ENCODE peak calls at places on chromosomes 16 and 17, in five cellular contexts. R, B, F, T and M are unnamed samples.
A peak's percentile ranks its signal among the peaks of the same experiment; 100 is the strongest.

GRCh38 chr16:57988929-57989328 is 11.5 kb downstream of the ZNF319 start:
- DNase-seq in R (no peak), B (peak; percentile 26), F (no peak), T (no peak), M (no peak)

GRCh38 chr17:49254066-49254465 is 23.5 kb upstream of the PHOSPHO1 start:
- DNase-seq in R (no peak), B (peak; percentile 62), F (no peak), T (no peak), M (no peak)

GRCh38 chr17:28471127-28471453 is 2.4 kb upstream of the SLC13A2 start:
- DNase-seq in R (no peak), B (no peak), F (no peak), T (no peak), M (peak; percentile 15)

GRCh38 chr17:82019208-82019727 is 3.4 kb downstream of the CENPX start:
- DNase-seq in R (no peak), B (no peak), F (no peak), T (no peak), M (no peak)

GRCh38 chr16:86611517-86611840 is 33.1 kb downstream of the FOXL1 start:
- DNase-seq in R (no peak), B (no peak), F (no peak), T (peak; percentile 97), M (no peak)

GRCh38 chr16:60681014-60681413 is 1355.2 kb downstream of the CDH8 start:
- DNase-seq in R (no peak), B (no peak), F (peak; percentile 1), T (no peak), M (no peak)

GRCh38 chr17:42016411-42016831 is 818 bp downstream of the DNAJC7 start:
- DNase-seq in R (no peak), B (no peak), F (no peak), T (peak; percentile 37), M (no peak)

GRCh38 chr17:30717290-30718098 is 107.0 kb downstream of the CRLF3 start:
- DNase-seq in R (no peak), B (peak; percentile 12), F (no peak), T (no peak), M (no peak)

GRCh38 chr17:21375757-21376584 is at the start of gene KCNJ12:
- DNase-seq in R (no peak), B (peak; percentile 57), F (no peak), T (no peak), M (no peak)

GRCh38 chr16:28063611-28064061 is at the start of gene GSG1L:
- DNase-seq in R (no peak), B (no peak), F (no peak), T (no peak), M (no peak)

GRCh38 chr16:84513111-84514065 is 8.9 kb upstream of the MEAK7 start:
- DNase-seq in R (no peak), B (no peak), F (no peak), T (peak; percentile 73), M (peak; percentile 85)

GRCh38 chr16:69706256-69706974 is 19.9 kb downstream of the NQO1 start:
- DNase-seq in R (no peak), B (no peak), F (no peak), T (no peak), M (no peak)

GRCh38 chr17:18961634-18962493 is 9.9 kb downstream of the SLC5A10 start:
- DNase-seq in R (no peak), B (no peak), F (no peak), T (peak; percentile 67), M (no peak)

DNA sequence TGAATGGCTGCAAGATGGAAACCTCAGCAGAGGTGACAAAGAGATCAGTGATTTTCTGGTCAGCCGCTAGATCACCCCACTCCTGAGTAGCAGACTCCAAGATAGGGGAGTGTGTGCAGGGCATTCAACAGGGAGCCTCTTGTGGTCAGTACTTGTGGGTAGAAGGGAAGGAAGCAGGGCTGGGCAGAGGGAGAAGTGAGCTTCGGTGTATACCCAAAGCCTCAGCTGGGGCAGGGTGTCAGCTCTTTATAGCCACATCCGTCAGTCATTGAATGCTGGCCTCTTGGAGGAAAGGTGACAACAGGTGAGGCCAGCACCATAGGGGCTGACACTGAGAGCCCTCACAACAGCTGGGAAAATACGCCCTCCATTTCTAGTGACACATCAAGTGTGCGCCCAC is 2.2 kb upstream of the SLC12A3 start:
- DNase-seq in R (no peak), B (no peak), F (no peak), T (no peak), M (no peak)
- H2AK5ac ChIP-seq in R (no peak overlapping the region), B (no peak overlapping the region), F (peak overlapping the region; percentile 49), T (no peak overlapping the region), M (no peak overlapping the region)

GRCh38 chr16:66170989-66171388 is 195.5 kb upstream of the CDH5 start:
- DNase-seq in R (no peak), B (no peak), F (no peak), T (no peak), M (no peak)
- H2BK12ac ChIP-seq in R (no peak overlapping the region), B (no peak overlapping the region), F (no peak overlapping the region), T (no peak overlapping the region), M (no peak overlapping the region)

GRCh38 chr16:53910990-53911389 is 207.0 kb downstream of the FTO start:
- DNase-seq in R (no peak), B (no peak), F (no peak), T (no peak), M (no peak)
- H2AK5ac ChIP-seq in R (no peak overlapping the region), B (no peak overlapping the region), F (no peak overlapping the region), T (no peak overlapping the region), M (no peak overlapping the region)

DNA sequence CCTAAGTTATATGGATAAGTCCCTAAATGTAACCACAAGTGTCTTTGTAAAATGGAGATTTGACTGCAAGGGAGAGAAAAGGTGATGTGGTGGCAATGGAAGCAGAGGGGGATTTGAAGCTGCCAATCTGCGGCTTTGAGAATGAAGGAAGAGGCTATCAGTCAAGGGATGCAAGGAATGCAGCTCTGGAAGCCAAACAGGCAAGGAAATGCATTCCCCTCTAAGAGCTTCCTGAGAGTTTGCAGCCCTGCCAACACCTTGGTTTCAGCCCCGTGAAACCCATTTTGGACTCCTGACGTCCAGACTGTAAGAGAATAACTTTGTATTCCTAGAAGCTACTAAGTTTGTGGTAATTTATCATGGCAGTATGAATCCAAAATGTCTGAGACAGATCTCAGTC is 167.3 kb upstream of the MPHOSPH6 start:
- DNase-seq in R (no peak), B (no peak), F (no peak), T (no peak), M (no peak)
- H2BK12ac ChIP-seq in R (no peak overlapping the region), B (no peak overlapping the region), F (no peak overlapping the region), T (no peak overlapping the region), M (no peak overlapping the region)